ENCODE peak calls at places on chromosomes 2 and 18, in four cellular contexts. H is adrenal gland, L is GM23338, K is right lobe of liver. Z is an unnamed sample.

GRCh38 chr2:32264422-32265149 is at the start of gene NLRC4:
- DNase-seq in H (no peak), L (no peak), K (no peak), Z (no peak)

GRCh38 chr2:189836644-189837043 is 52.4 kb downstream of the PMS1 start:
- DNase-seq in H (no peak), L (no peak), K (no peak), Z (no peak)

GRCh38 chr2:174049895-174050294 is 84.7 kb upstream of the SP3 start:
- DNase-seq in H (no peak), L (no peak), K (no peak), Z (no peak)

GRCh38 chr2:187174582-187174981 is 273.5 kb downstream of the CALCRL start:
- DNase-seq in H (no peak), L (peak), K (no peak), Z (no peak)

GRCh38 chr2:189851174-189851826 is 67.0 kb downstream of the PMS1 start:
- DNase-seq in H (no peak), L (peak), K (no peak), Z (no peak)

GRCh38 chr2:96769816-96770215 is 9.1 kb downstream of the CNNM4 start:
- DNase-seq in H (peak), L (no peak), K (peak), Z (no peak)

GRCh38 chr2:86613515-86613914 is 10.2 kb downstream of the RNF103 start:
- DNase-seq in H (no peak), L (no peak), K (no peak), Z (no peak)

GRCh38 chr2:238093181-238094140 is 6.7 kb upstream of the ESPNL start:
- DNase-seq in H (no peak), L (no peak), K (peak), Z (no peak)

GRCh38 chr2:177399376-177399775 is 6.8 kb downstream of the AGPS start:
- DNase-seq in H (no peak), L (no peak), K (no peak), Z (no peak)

GRCh38 chr2:129055242-129055641 is 736.6 kb upstream of the HS6ST1 start:
- DNase-seq in H (no peak), L (no peak), K (no peak), Z (no peak)
- TF ChIP-seq CTCF in H (no peak), L (no peak), K (no peak), Z (no peak)

DNA sequence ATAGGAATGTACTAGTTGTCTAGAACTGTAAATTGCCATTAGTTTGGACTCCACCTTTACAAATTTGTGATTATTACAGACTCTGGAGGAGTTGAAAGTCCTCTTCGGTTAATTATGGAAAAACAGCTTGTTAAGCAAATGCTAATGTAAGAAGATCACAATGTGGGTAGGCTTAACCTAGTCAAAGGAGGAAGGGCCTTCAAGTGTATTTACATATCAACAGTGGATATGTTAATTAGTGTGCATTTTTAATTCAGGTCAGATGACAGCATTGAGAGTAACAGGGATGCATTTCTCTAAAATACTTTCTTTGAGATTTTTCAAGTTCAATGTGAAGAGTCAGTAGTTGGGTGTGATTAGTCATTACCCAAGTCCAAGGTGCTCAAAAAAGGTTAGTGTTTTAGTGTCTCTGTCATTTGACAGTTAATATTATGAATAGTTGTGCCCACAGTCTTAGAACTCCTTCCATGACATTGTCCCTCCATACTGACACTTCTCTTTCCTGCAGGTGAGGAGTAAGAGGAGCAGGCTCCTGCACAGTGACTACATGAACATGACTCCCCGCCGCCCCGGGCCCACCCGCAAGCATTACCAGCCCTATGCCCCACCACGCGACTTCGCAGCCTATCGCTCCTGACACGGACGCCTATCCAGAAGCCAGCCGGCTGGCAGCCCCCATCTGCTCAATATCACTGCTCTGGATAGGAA is 28.0 kb downstream of the CD28 start:
- DNase-seq in H (no peak), L (peak), K (no peak), Z (no peak)
- H3K27ac ChIP-seq in H (no peak), L (no peak), K (no peak), Z (no peak)

DNA sequence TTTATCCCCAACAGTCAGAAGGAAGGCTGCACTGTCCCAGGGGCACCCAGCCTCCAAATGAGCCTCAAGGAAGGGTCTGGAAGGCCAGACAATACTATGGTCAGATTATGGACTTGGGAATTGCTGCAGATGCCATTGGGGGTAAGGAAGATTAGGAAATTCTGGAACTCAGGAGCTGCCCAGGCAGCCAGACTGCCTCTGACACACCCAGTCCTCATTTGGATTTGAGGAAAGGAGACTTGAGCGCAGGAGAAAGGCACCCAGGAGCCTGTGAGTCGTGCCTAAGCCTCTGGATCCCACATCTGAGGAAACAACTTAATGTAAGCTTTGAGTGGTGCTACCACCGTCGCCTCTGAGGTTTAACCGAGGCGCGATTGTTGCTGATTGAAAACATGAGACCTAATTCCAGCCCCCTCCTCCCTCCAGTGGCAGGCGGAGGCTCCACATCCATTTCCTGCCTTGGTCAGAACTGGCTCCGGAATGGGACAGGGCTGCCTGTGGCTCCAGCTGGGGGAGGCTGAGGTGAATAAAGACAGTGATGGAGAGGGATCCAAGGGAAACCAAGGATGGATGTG is 176.8 kb upstream of the PKDCC start:
- DNase-seq in H (no peak), L (peak), K (no peak), Z (peak)
- TF ChIP-seq CTCF in H (no peak), L (peak), K (no peak), Z (peak)

DNA sequence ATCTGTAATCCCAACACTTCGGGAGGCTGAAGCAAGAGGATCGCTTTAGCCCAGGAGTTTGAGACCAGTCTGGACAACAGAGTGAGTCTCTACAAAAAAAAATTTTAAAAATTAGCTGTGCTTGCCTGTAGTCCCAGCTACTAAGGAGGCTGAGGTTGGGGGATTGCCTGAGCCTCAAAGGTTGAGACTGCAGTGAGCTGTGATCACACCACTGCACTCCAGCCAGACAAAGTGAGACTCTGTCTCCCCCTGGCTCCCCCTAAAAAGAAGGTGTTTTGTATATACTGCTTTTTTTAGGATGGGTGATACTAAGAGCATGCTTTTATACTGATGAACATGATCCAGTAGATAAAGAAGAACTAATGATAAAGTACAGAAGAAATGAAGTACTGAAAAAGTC is 145.0 kb downstream of the BAZ2B start:
- DNase-seq in H (no peak), L (no peak), K (no peak), Z (no peak)
- H3K27ac ChIP-seq in H (no peak), L (no peak), K (no peak), Z (no peak)

GRCh38 chr2:166612214-166612613 is 118.2 kb upstream of the SCN7A start:
- DNase-seq in H (no peak), L (no peak), K (no peak), Z (no peak)

GRCh38 chr2:166610180-166610919 is 116.3 kb upstream of the SCN7A start:
- DNase-seq in H (no peak), L (peak), K (no peak), Z (no peak)

GRCh38 chr2:166614027-166614426 is 120.0 kb upstream of the SCN7A start:
- DNase-seq in H (no peak), L (peak), K (no peak), Z (no peak)

GRCh38 chr2:166613226-166613625 is 119.2 kb upstream of the SCN7A start:
- DNase-seq in H (no peak), L (no peak), K (no peak), Z (no peak)

DNA sequence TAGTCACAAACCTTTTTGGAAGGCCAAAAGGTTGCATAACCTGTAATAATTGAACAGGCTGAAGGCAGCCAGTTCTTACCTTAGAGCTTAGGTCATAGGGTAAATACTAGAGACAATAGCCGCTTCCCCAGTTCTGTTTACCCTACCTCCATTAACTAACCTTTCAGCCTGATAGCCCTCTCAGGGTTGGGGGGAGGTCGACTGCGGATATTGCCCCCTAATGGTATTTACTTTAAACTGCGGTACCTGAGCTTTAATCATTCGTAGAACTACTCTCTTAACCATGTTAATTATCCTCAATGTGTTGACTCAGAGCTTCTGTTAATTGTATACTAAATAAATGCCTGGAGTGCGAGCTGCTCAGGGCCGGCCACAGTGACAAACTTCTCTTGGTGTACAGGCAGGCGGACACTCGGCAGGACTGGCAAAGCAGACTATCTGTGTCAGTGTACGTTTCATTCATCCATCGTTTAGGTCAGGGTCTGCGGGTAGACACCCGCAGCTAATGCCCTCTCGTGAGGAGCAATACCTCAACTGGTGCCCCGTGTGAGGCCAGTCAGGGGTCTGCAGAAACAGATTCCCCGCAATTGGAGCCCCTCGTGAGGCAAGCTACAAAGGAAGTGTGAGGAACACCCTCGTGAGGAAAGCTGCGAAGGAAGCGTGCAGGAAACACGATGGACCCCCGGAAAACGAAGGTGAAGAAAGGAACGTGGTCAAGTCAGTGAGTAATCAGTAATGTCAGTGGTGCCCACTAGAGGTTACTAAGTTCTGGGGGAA is 115.3 kb upstream of the SCN7A start:
- DNase-seq in H (no peak), L (peak), K (no peak), Z (no peak)
- TF ChIP-seq CTCF in H (no peak), L (peak), K (no peak), Z (peak)

DNA sequence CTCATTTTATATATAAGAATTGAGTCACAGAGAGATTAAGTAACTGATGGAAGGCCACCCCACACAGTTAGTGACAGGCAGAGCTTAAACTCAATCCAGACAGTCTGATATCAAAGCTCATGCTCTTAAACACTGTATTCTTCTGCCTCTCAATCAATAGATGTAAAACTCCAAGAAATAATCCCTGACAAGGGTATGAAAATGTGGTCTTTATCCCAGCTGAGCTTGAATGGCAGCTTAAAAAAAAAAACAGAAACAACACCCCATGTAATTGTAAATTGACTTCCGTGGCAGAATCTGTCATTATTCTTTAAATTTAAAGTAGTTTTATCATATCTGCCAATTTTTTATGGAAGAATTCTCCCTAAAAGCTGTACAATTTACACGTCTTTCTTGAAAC is 60.1 kb downstream of the RAB27B start:
- DNase-seq in H (no peak), L (no peak), K (no peak), Z (no peak)
- H3K27ac ChIP-seq in H (no peak), L (no peak), K (no peak), Z (no peak)

Z was measured in WERI-Rb-1.